ENCODE peak calls at places on chromosomes 6 and 20, in nine cellular contexts. K, V, Y, D, F, B, O, L and P are unnamed samples.

GRCh38 chr6:151858294-151858693 is 50.8 kb downstream of the ESR1 start:
- DNase-seq in B (no peak), O (no peak), V (no peak), F (no peak), L (no peak), Y (no peak), D (no peak), K (no peak), P (no peak)

GRCh38 chr6:136468711-136469110 is 81.5 kb downstream of the MAP7 start:
- DNase-seq in Y (no peak), V (no peak), D (no peak), L (no peak), K (no peak), F (no peak), B (no peak), O (no peak), P (no peak)

GRCh38 chr20:41534842-41535241 is 83.3 kb downstream of the CHD6 start:
- DNase-seq in F (peak), Y (no peak), K (no peak), O (no peak), V (no peak), D (peak), L (no peak), B (no peak), P (no peak)

GRCh38 chr6:14228571-14228970 is 111.0 kb downstream of the CD83 start:
- DNase-seq in Y (no peak), F (peak), K (no peak), D (no peak), V (peak), O (no peak), B (no peak), L (no peak), P (no peak)

GRCh38 chr6:97654674-97655073 is 371.7 kb upstream of the MMS22L start:
- DNase-seq in L (no peak), D (no peak), V (no peak), B (no peak), K (no peak), Y (no peak), F (no peak), O (no peak), P (no peak)

GRCh38 chr6:80142586-80142985 is 36.1 kb downstream of the BCKDHB start:
- DNase-seq in B (no peak), F (peak), V (no peak), K (no peak), O (no peak), Y (no peak), D (no peak), L (no peak), P (no peak)

GRCh38 chr6:121838842-121839241 is 403.4 kb downstream of the GJA1 start:
- DNase-seq in D (peak), K (peak), V (no peak), B (no peak), Y (no peak), L (no peak), O (no peak), F (peak), P (no peak)

GRCh38 chr20:32535953-32536823 is 48.9 kb downstream of the NOL4L start:
- DNase-seq in D (no peak), V (peak), K (no peak), L (peak), B (no peak), O (peak), Y (peak), F (no peak), P (peak)

GRCh38 chr20:64038579-64039292 is 2.8 kb downstream of the C20orf204 start:
- DNase-seq in B (no peak), F (peak), K (peak), Y (peak), V (peak), D (peak), L (peak), O (peak), P (peak)

GRCh38 chr6:147741419-147741818 is 232.9 kb downstream of the SAMD5 start:
- DNase-seq in V (no peak), O (no peak), D (peak), K (no peak), F (no peak), B (no peak), L (no peak), Y (no peak), P (no peak)

GRCh38 chr6:130365166-130366010 is 429 bp upstream of the TMEM200A start:
- DNase-seq in K (peak), D (peak), B (no peak), O (peak), Y (peak), L (peak), F (peak), V (peak), P (peak)

GRCh38 chr6:116229287-116229913 is 24.5 kb downstream of the TSPYL4 start:
- DNase-seq in K (peak), F (peak), B (peak), V (peak), O (peak), Y (no peak), D (peak), L (no peak), P (no peak)

GRCh38 chr20:18738888-18739287 is 74.7 kb upstream of the SCP2D1 start:
- DNase-seq in V (no peak), K (no peak), B (no peak), D (no peak), L (no peak), O (no peak), F (no peak), Y (no peak), P (no peak)

GRCh38 chr20:45564760-45565276 is 14.3 kb downstream of the WFDC8 start:
- DNase-seq in F (no peak), V (no peak), K (no peak), O (no peak), Y (no peak), B (no peak), L (no peak), D (no peak), P (no peak)

GRCh38 chr20:46055269-46055668 is 26.3 kb downstream of the SLC12A5 start:
- DNase-seq in V (no peak), O (no peak), F (no peak), K (no peak), D (no peak), L (no peak), B (no peak), Y (no peak), P (no peak)

GRCh38 chr20:37745553-37745952 is 51.7 kb downstream of the CTNNBL1 start:
- DNase-seq in L (no peak), O (no peak), Y (no peak), V (no peak), B (no peak), K (no peak), D (peak), F (no peak), P (no peak)

GRCh38 chr6:158047120-158047518 is 65.5 kb downstream of the SYNJ2 start:
- DNase-seq in F (no peak), D (no peak), K (no peak), B (no peak), L (no peak), O (no peak), Y (no peak), V (peak), P (peak)

GRCh38 chr6:63816979-63817436 is 181.4 kb downstream of the PHF3 start:
- DNase-seq in F (peak), O (no peak), K (no peak), L (no peak), V (no peak), D (peak), B (no peak), Y (no peak), P (no peak)

GRCh38 chr20:18314786-18315406 is 26.6 kb downstream of the ZNF133 start:
- DNase-seq in Y (no peak), K (no peak), V (no peak), O (no peak), L (no peak), D (peak), B (peak), F (peak), P (no peak)

GRCh38 chr6:54846243-54846856 is at the start of gene FAM83B:
- DNase-seq in F (no peak), Y (no peak), K (no peak), O (peak), V (no peak), L (peak), D (peak), B (no peak), P (peak)

GRCh38 chr20:19463597-19463996 is 251.2 kb downstream of the SLC24A3 start:
- DNase-seq in D (no peak), F (no peak), Y (no peak), K (no peak), B (no peak), V (no peak), O (no peak), L (no peak), P (no peak)

GRCh38 chr20:5531318-5532081 is 214.7 kb upstream of the PROKR2 start:
- DNase-seq in K (no peak), O (no peak), D (peak), B (no peak), L (no peak), Y (no peak), V (no peak), F (peak), P (no peak)

GRCh38 chr6:16831136-16831535 is 69.9 kb upstream of the ATXN1 start:
- DNase-seq in L (no peak), D (no peak), V (no peak), Y (no peak), F (no peak), B (no peak), O (no peak), K (no peak), P (no peak)

GRCh38 chr6:105603779-105604592 is 201.1 kb upstream of the PREP start:
- DNase-seq in V (no peak), O (no peak), K (no peak), D (no peak), F (peak), Y (no peak), L (no peak), B (no peak), P (no peak)

GRCh38 chr6:127475823-127476176 is 16.6 kb upstream of the KIAA0408 start:
- DNase-seq in L (no peak), O (no peak), B (no peak), D (peak), Y (no peak), K (no peak), F (no peak), V (no peak), P (no peak)

GRCh38 chr6:145155873-145156782 is 579.2 kb downstream of the EPM2A start:
- DNase-seq in K (no peak), Y (no peak), L (no peak), B (no peak), O (no peak), V (no peak), F (peak), D (peak), P (no peak)

GRCh38 chr6:87824813-87825475 is 122.9 kb upstream of the AKIRIN2 start:
- DNase-seq in O (no peak), V (no peak), L (no peak), B (no peak), K (no peak), D (no peak), F (no peak), Y (no peak), P (no peak)

GRCh38 chr20:56439784-56440291 is 27.8 kb downstream of the CASS4 start:
- DNase-seq in F (peak), D (peak), O (no peak), Y (no peak), V (no peak), K (peak), L (no peak), B (peak), P (no peak)

GRCh38 chr6:138109042-138109997 is 2.1 kb upstream of the PERP start:
- DNase-seq in Y (peak), O (peak), V (peak), D (peak), B (no peak), L (peak), F (peak), K (peak), P (no peak)

GRCh38 chr6:138105880-138106664 is 1.1 kb downstream of the PERP start:
- DNase-seq in K (no peak), D (no peak), F (peak), Y (no peak), V (no peak), L (no peak), O (no peak), B (no peak), P (no peak)

GRCh38 chr6:138106665-138107077 is 548 bp downstream of the PERP start:
- DNase-seq in K (no peak), F (no peak), B (no peak), Y (peak), O (no peak), D (no peak), V (no peak), L (no peak), P (no peak)

GRCh38 chr6:138107078-138107751 is at the start of gene PERP:
- DNase-seq in L (peak), B (no peak), F (peak), Y (peak), D (peak), V (peak), K (peak), O (peak), P (peak)

GRCh38 chr6:138107752-138108592 is 753 bp upstream of the PERP start:
- DNase-seq in D (no peak), Y (peak), F (no peak), K (no peak), L (peak), V (no peak), O (peak), B (no peak), P (peak)
- TF ChIP-seq CTCF in D (no peak), Y (no peak), F (no peak), K (no peak), L (no peak), V (no peak), O (no peak), B (no peak), P (no peak)

GRCh38 chr6:30259140-30260035 is 46.2 kb upstream of the TRIM26 start:
- DNase-seq in L (peak), Y (peak), B (no peak), V (peak), F (peak), D (peak), O (peak), K (peak), P (peak)
- TF ChIP-seq CTCF in L (no peak), Y (peak), B (peak), V (peak), F (peak), D (peak), O (no peak), K (peak), P (peak)

GRCh38 chr6:33277663-33278391 is 904 bp downstream of the B3GALT4 start:
- DNase-seq in F (no peak), D (no peak), V (peak), B (no peak), Y (peak), O (no peak), L (no peak), K (no peak), P (no peak)
- TF ChIP-seq CTCF in F (no peak), D (no peak), V (no peak), B (peak), Y (no peak), O (no peak), L (no peak), K (no peak), P (no peak)

GRCh38 chr20:16520154-16520553 is 53.1 kb downstream of the KIF16B start:
- DNase-seq in Y (no peak), B (no peak), O (no peak), F (no peak), V (no peak), K (no peak), D (no peak), L (no peak), P (no peak)

GRCh38 chr20:16518784-16519084 is 54.5 kb downstream of the KIF16B start:
- DNase-seq in K (no peak), O (no peak), Y (no peak), B (no peak), V (no peak), L (no peak), F (no peak), D (no peak), P (no peak)

GRCh38 chr20:16514145-16514544 is 59.1 kb downstream of the KIF16B start:
- DNase-seq in F (no peak), V (no peak), B (no peak), L (no peak), Y (no peak), D (no peak), O (no peak), K (no peak), P (no peak)

DNA sequence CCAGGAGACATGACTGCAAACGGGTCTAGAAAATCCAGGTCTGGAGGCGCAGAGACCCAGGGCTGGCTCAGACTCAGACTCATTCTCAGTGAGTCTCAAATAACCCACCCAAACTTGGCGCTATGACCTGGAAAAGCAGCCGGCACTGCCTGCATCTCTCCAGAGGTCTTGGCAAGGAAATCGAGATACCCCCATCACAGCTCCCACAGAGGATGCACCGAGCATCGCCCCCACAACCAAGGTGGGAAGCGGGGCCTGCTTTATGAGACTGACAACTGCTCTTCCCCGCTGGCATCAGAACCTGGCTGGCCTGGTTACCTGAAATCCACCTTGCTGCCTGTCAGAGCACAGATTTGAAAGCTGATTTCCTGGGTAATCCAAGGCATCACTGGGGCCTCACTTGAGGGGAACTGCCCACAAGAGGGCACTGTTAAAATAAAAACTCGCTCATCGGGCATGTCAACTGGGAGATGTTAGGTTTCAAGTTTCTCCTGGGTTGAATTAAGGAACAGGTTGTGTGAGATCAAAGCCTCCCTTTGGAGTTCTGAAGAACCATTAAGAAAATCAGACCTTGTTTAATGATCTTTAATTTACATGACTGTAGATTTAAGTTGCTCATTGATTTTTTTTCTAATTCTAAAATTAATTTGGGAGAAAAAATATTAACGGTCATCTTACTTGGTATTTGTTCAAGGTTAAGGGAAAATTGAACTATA is 55.0 kb downstream of the KIF16B start:
- DNase-seq in Y (peak), O (peak), F (peak), D (peak), V (no peak), L (no peak), B (no peak), K (peak), P (no peak)
- TF ChIP-seq CTCF in Y (peak), O (peak), F (peak), D (peak), V (peak), L (peak), B (peak), K (peak), P (peak)